ENCODE peak calls at places on chromosomes 5 and 9, in five cellular contexts. E, K, Q, R and F are unnamed samples.

GRCh38 chr9:87518702-87519335 is 21.2 kb downstream of the DAPK1 start:
- DNase-seq in E (peak), K (no peak), Q (no peak), R (no peak), F (no peak)

GRCh38 chr5:113047733-113048652 is 71.4 kb downstream of the DCP2 start:
- DNase-seq in E (peak), K (no peak), Q (no peak), R (no peak), F (no peak)

GRCh38 chr5:132483101-132483500 is 7.5 kb downstream of the IRF1 start:
- DNase-seq in E (no peak), K (no peak), Q (no peak), R (no peak), F (no peak)

GRCh38 chr5:35926389-35927051 is 11.9 kb downstream of the CAPSL start:
- DNase-seq in E (peak), K (peak), Q (peak), R (peak), F (peak)

GRCh38 chr5:657570-657969 is 35.6 kb downstream of the TPPP start:
- DNase-seq in E (no peak), K (peak), Q (peak), R (no peak), F (no peak)

GRCh38 chr5:134590992-134591659 is 41.5 kb downstream of the SAR1B start:
- DNase-seq in E (no peak), K (no peak), Q (no peak), R (no peak), F (no peak)

GRCh38 chr5:19903611-19904010 is 84.4 kb downstream of the CDH18 start:
- DNase-seq in E (no peak), K (no peak), Q (no peak), R (no peak), F (no peak)

GRCh38 chr9:96574931-96575351 is 44.7 kb downstream of the CDC14B start:
- DNase-seq in E (no peak), K (no peak), Q (no peak), R (no peak), F (no peak)